ENCODE peak calls at places on chromosomes 11 and 22, in five cellular contexts. One of them, this sample, is unnamed.

GRCh38 chr11:78030429-78031325 is 7.6 kb upstream of the KCTD14 start:
- DNase-seq in T-helper 2 cell: no peak
- DNase-seq in cardiac muscle cell: peak
- DNase-seq in Calu3: peak
- DNase-seq in OCI-LY7: no peak
- DNase-seq in this sample: peak

GRCh38 chr11:8717876-8718753 is 35.5 kb downstream of the RPL27A start:
- DNase-seq in T-helper 2 cell: no peak
- DNase-seq in cardiac muscle cell: peak
- DNase-seq in Calu3: peak
- DNase-seq in OCI-LY7: no peak
- DNase-seq in this sample: peak

GRCh38 chr11:48013269-48013901 is 33.0 kb downstream of the PTPRJ start:
- DNase-seq in T-helper 2 cell: peak
- DNase-seq in cardiac muscle cell: no peak
- DNase-seq in Calu3: peak
- DNase-seq in OCI-LY7: peak
- DNase-seq in this sample: peak

GRCh38 chr11:46367244-46367915 is 14.1 kb upstream of the MDK start:
- DNase-seq in T-helper 2 cell: peak
- DNase-seq in cardiac muscle cell: peak
- DNase-seq in Calu3: peak
- DNase-seq in OCI-LY7: peak
- DNase-seq in this sample: no peak

GRCh38 chr11:63462126-63462525 is 28.8 kb downstream of the PLAAT5 start:
- DNase-seq in T-helper 2 cell: no peak
- DNase-seq in cardiac muscle cell: no peak
- DNase-seq in Calu3: no peak
- DNase-seq in OCI-LY7: no peak
- DNase-seq in this sample: no peak

GRCh38 chr22:32771761-32772160 is 29.7 kb upstream of the TIMP3 start:
- DNase-seq in T-helper 2 cell: no peak
- DNase-seq in cardiac muscle cell: no peak
- DNase-seq in Calu3: no peak
- DNase-seq in OCI-LY7: no peak
- DNase-seq in this sample: no peak

GRCh38 chr11:61749607-61750217 is 2.7 kb upstream of the MYRF start:
- DNase-seq in T-helper 2 cell: no peak
- DNase-seq in cardiac muscle cell: peak
- DNase-seq in Calu3: no peak
- DNase-seq in OCI-LY7: no peak
- DNase-seq in this sample: no peak

GRCh38 chr22:27990451-27990840 is 71.4 kb upstream of the PITPNB start:
- DNase-seq in T-helper 2 cell: no peak
- DNase-seq in cardiac muscle cell: no peak
- DNase-seq in Calu3: no peak
- DNase-seq in OCI-LY7: no peak
- DNase-seq in this sample: no peak

GRCh38 chr11:113400631-113401230 is 13.2 kb downstream of the ANKK1 start:
- DNase-seq in T-helper 2 cell: no peak
- DNase-seq in cardiac muscle cell: no peak
- DNase-seq in Calu3: no peak
- DNase-seq in OCI-LY7: no peak
- DNase-seq in this sample: no peak

GRCh38 chr11:131796541-131796940 is 426.1 kb downstream of the NTM start:
- DNase-seq in T-helper 2 cell: no peak
- DNase-seq in cardiac muscle cell: no peak
- DNase-seq in Calu3: no peak
- DNase-seq in OCI-LY7: no peak
- DNase-seq in this sample: no peak

This sample was measured in RPMI8226.